ENCODE peak calls at places on chromosome 6, in nine cellular contexts. Z is activated CD4-positive, alpha-beta T cell treated with anti-CD3 and anti-CD28 coated beads, Interleukin-2, amount 50 U/mL, for 48 hours; O is pulmonary artery endothelial cell; K is right atrium auricular region; W is NCI-H187; P is AG09309; S is lower leg skin; T is fibroblast of mammary gland; N is astrocyte of the cerebellum. A is an unnamed sample.

GRCh38 chr6:108689279-108690161 is 128.8 kb downstream of the FOXO3 start:
- DNase-seq in W (no peak), S (peak), N (no peak), O (no peak), Z (no peak), P (peak), T (peak), K (peak), A (peak)

GRCh38 chr6:63805808-63806572 is 170.4 kb downstream of the PHF3 start:
- DNase-seq in T (peak), S (no peak), K (no peak), P (peak), Z (no peak), W (no peak), N (peak), O (peak), A (peak)

GRCh38 chr6:132188865-132189264 is 212.4 kb downstream of the MOXD1 start:
- DNase-seq in O (no peak), N (peak), W (no peak), T (peak), K (no peak), P (peak), Z (no peak), S (no peak), A (no peak)

GRCh38 chr6:112180095-112180820 is 74.1 kb downstream of the LAMA4 start:
- DNase-seq in N (peak), W (no peak), T (peak), Z (peak), K (no peak), S (no peak), P (peak), O (peak), A (peak)

GRCh38 chr6:37103169-37104039 is 66.5 kb upstream of the PIM1 start:
- DNase-seq in T (no peak), W (peak), Z (peak), N (no peak), K (peak), O (peak), S (peak), P (no peak), A (peak)

GRCh38 chr6:108807928-108808327 is 40.3 kb upstream of the ARMC2 start:
- DNase-seq in S (no peak), P (no peak), T (no peak), K (no peak), Z (no peak), N (no peak), O (no peak), W (no peak), A (no peak)

GRCh38 chr6:158213925-158214674 is 46.0 kb downstream of the GTF2H5 start:
- DNase-seq in O (peak), P (peak), Z (peak), T (peak), W (peak), N (peak), S (no peak), K (no peak), A (peak)

GRCh38 chr6:10694302-10695085 is at the start of the genes C6orf52 and PAK1IP1:
- DNase-seq in S (peak), W (peak), T (peak), K (peak), Z (peak), O (peak), N (peak), P (peak), A (peak)

GRCh38 chr6:68874747-68875146 is 239.7 kb downstream of the ADGRB3 start:
- DNase-seq in O (no peak), N (no peak), W (no peak), Z (no peak), P (no peak), K (no peak), T (no peak), S (no peak), A (no peak)

GRCh38 chr6:139597781-139598368 is 223.4 kb upstream of the CITED2 start:
- DNase-seq in Z (no peak), P (peak), W (no peak), T (peak), K (peak), S (peak), N (peak), O (no peak), A (peak)

GRCh38 chr6:33781105-33781975 is 7.6 kb downstream of the LEMD2 start:
- DNase-seq in K (no peak), P (no peak), O (peak), N (peak), T (no peak), Z (no peak), W (no peak), S (no peak), A (peak)

GRCh38 chr6:26086214-26086613 is 1.0 kb upstream of the HFE start:
- DNase-seq in K (no peak), W (no peak), P (no peak), Z (no peak), O (no peak), T (no peak), S (no peak), N (no peak), A (no peak)

GRCh38 chr6:12529364-12530019 is 187.1 kb upstream of the PHACTR1 start:
- DNase-seq in T (no peak), S (no peak), W (no peak), N (no peak), O (no peak), P (no peak), K (no peak), Z (no peak), A (no peak)

GRCh38 chr6:148169701-148170100 is 172.9 kb upstream of the SASH1 start:
- DNase-seq in N (no peak), O (no peak), W (no peak), P (no peak), T (no peak), K (no peak), Z (no peak), S (no peak), A (no peak)

GRCh38 chr6:155486795-155487294 is 31.2 kb upstream of the NOX3 start:
- DNase-seq in Z (no peak), K (no peak), T (no peak), N (no peak), P (no peak), W (no peak), S (no peak), O (no peak), A (no peak)

GRCh38 chr6:139124887-139125672 is 9.8 kb upstream of the HECA start:
- DNase-seq in P (no peak), S (peak), Z (peak), N (peak), O (no peak), T (peak), K (no peak), W (no peak), A (peak)

GRCh38 chr6:112683926-112684325 is 336.8 kb downstream of the RFPL4B start:
- DNase-seq in S (no peak), Z (no peak), P (peak), K (no peak), T (peak), N (peak), W (no peak), O (no peak), A (no peak)

GRCh38 chr6:157885211-157885788 is 62.3 kb downstream of the SNX9 start:
- DNase-seq in T (no peak), K (no peak), P (no peak), Z (peak), S (no peak), O (no peak), W (no peak), N (no peak), A (no peak)

GRCh38 chr6:25990172-25990873 is 27.7 kb downstream of the TRIM38 start:
- DNase-seq in T (no peak), O (no peak), Z (no peak), K (no peak), S (no peak), W (no peak), P (no peak), N (no peak), A (no peak)

GRCh38 chr6:155245193-155245592 is 18.6 kb upstream of the CLDN20 start:
- DNase-seq in W (no peak), K (no peak), S (no peak), T (no peak), N (no peak), P (no peak), O (no peak), Z (no peak), A (no peak)